ENCODE peak calls at places on chromosomes 13 and 19, in eight cellular contexts. T is mesothelial cell of epicardium, B is T-helper 2 cell, N is SW 1271, S is caudate nucleus, M is AG04449, F is naive B cell, Q is iris pigment epithelial cell. I is an unnamed sample.
A peak's percentile ranks its signal among the peaks of the same experiment; 100 is the strongest.

GRCh38 chr13:41019027-41019487 is at the start of gene ELF1:
- DNase-seq in T (no peak), Q (peak; percentile 61), M (no peak), N (peak; percentile 42), B (peak; percentile 94), S (no peak), F (peak; percentile 81), I (no peak)

GRCh38 chr13:33548065-33548464 is 262.5 kb upstream of the STARD13 start:
- DNase-seq in N (no peak), S (no peak), T (no peak), Q (no peak), B (no peak), F (peak; percentile 59), M (no peak), I (no peak)

GRCh38 chr19:38707512-38708114 is 36.7 kb downstream of the CAPN12 start:
- DNase-seq in S (no peak), F (no peak), M (no peak), Q (peak; percentile 35), T (no peak), B (no peak), N (no peak), I (no peak)

GRCh38 chr13:46492946-46493345 is 60.0 kb upstream of the LRCH1 start:
- DNase-seq in T (no peak), N (peak; percentile 38), F (peak; percentile 21), S (no peak), B (peak; percentile 11), Q (peak; percentile 48), M (no peak), I (no peak)

GRCh38 chr19:31350033-31350692 is 927 bp upstream of the TSHZ3 start:
- DNase-seq in B (no peak), T (peak; percentile 43), S (no peak), Q (no peak), F (no peak), M (no peak), N (peak; percentile 13), I (no peak)

GRCh38 chr19:35249848-35250711 is 1.3 kb downstream of the LSR start:
- DNase-seq in S (no peak), Q (no peak), N (no peak), F (no peak), B (no peak), M (no peak), T (no peak), I (no peak)

GRCh38 chr13:29594310-29594709 is 1.2 kb downstream of the SLC7A1 start:
- DNase-seq in N (peak; percentile 64), B (peak; percentile 58), M (peak; percentile 49), T (no peak), S (no peak), Q (peak; percentile 88), F (no peak), I (no peak)

GRCh38 chr19:11152318-11153062 is 3.1 kb downstream of the SPC24 start:
- DNase-seq in F (no peak), Q (peak; percentile 87), M (no peak), S (no peak), N (no peak), T (no peak), B (no peak), I (no peak)

GRCh38 chr13:97295279-97296182 is 73.4 kb downstream of the MBNL2 start:
- DNase-seq in M (no peak), S (no peak), F (no peak), T (no peak), N (peak; percentile 45), B (no peak), Q (peak; percentile 68), I (no peak)

GRCh38 chr13:28355822-28356371 is 139.0 kb downstream of the FLT1 start:
- DNase-seq in B (peak; percentile 26), F (no peak), Q (peak; percentile 98), N (no peak), M (peak; percentile 89), T (no peak), S (no peak), I (peak; percentile 71)

GRCh38 chr19:21698215-21698614 is 69.2 kb downstream of the ZNF100 start:
- DNase-seq in M (no peak), T (no peak), F (peak; percentile 5), Q (peak; percentile 31), B (peak; percentile 12), N (peak; percentile 26), S (no peak), I (peak; percentile 1)

GRCh38 chr19:11535792-11536595 is 2.7 kb upstream of the CNN1 start:
- DNase-seq in N (peak; percentile 68), T (peak; percentile 87), Q (peak; percentile 86), S (peak; percentile 72), M (no peak), F (peak; percentile 79), B (peak; percentile 85), I (peak; percentile 41)

GRCh38 chr19:7004313-7004931 is 16.8 kb downstream of the MBD3L2B start:
- DNase-seq in N (peak; percentile 58), T (no peak), S (peak; percentile 5), Q (peak; percentile 66), M (no peak), F (no peak), B (peak; percentile 47), I (no peak)

GRCh38 chr19:18526316-18526715 is 4.4 kb upstream of the ELL start:
- DNase-seq in Q (no peak), M (no peak), N (no peak), S (no peak), F (no peak), T (no peak), B (no peak), I (no peak)

GRCh38 chr13:77511552-77511951 is 24.0 kb upstream of the SCEL start:
- DNase-seq in Q (no peak), S (no peak), N (no peak), F (no peak), B (no peak), M (no peak), T (no peak), I (no peak)

GRCh38 chr19:6611441-6611852 is 20.5 kb upstream of the CD70 start:
- DNase-seq in B (no peak), F (no peak), Q (peak; percentile 26), M (no peak), S (no peak), N (no peak), T (no peak), I (no peak)

GRCh38 chr13:38417727-38418126 is 68.1 kb downstream of the UFM1 start:
- DNase-seq in B (peak; percentile 38), S (no peak), T (no peak), F (no peak), M (no peak), N (no peak), Q (peak; percentile 61), I (no peak)

GRCh38 chr19:50311723-50312635 is 17.2 kb downstream of the KCNC3 start:
- DNase-seq in T (peak; percentile 71), Q (no peak), M (no peak), N (peak; percentile 52), S (no peak), B (peak; percentile 29), F (no peak), I (no peak)

GRCh38 chr19:35752746-35753350 is 4.0 kb downstream of the HSPB6 start:
- DNase-seq in M (no peak), T (no peak), F (no peak), Q (no peak), N (no peak), S (no peak), B (no peak), I (no peak)

GRCh38 chr13:99289674-99290337 is 17.4 kb downstream of the GPR183 start:
- DNase-seq in S (no peak), Q (no peak), N (no peak), B (peak; percentile 93), T (no peak), M (no peak), F (no peak), I (no peak)

GRCh38 chr13:32381539-32381938 is 46.4 kb downstream of the N4BP2L1 start:
- DNase-seq in B (peak; percentile 46), T (no peak), Q (peak; percentile 36), S (no peak), F (peak; percentile 18), M (no peak), N (no peak), I (no peak)

GRCh38 chr13:109516196-109516595 is 270.2 kb downstream of the IRS2 start:
- DNase-seq in F (no peak), Q (peak; percentile 54), T (no peak), S (no peak), N (no peak), B (no peak), M (no peak), I (no peak)

GRCh38 chr13:32075150-32075851 is 43.7 kb downstream of the FRY start:
- DNase-seq in Q (no peak), N (no peak), S (no peak), M (no peak), T (no peak), F (no peak), B (no peak), I (no peak)

GRCh38 chr19:2888739-2889224 is 11.9 kb upstream of the ZNF57 start:
- DNase-seq in N (no peak), Q (no peak), S (no peak), F (peak; percentile 61), M (no peak), B (peak; percentile 36), T (no peak), I (no peak)

GRCh38 chr19:2315818-2316353 is 7.9 kb upstream of the LINGO3 start:
- DNase-seq in M (no peak), T (no peak), F (peak; percentile 60), Q (peak; percentile 61), B (no peak), S (peak; percentile 79), N (no peak), I (no peak)

GRCh38 chr19:45615795-45616708 is 14.0 kb upstream of the GPR4 start:
- DNase-seq in Q (peak; percentile 89), B (peak; percentile 86), N (peak; percentile 81), T (peak; percentile 85), F (peak; percentile 41), M (no peak), S (no peak), I (peak; percentile 50)

GRCh38 chr19:6450166-6450565 is 9.4 kb downstream of the SLC25A23 start:
- DNase-seq in T (no peak), S (peak; percentile 22), Q (no peak), B (no peak), M (no peak), N (no peak), F (no peak), I (no peak)

GRCh38 chr19:15297416-15298224 is 34.7 kb downstream of the BRD4 start:
- DNase-seq in S (no peak), Q (peak; percentile 80), N (no peak), F (no peak), M (no peak), B (no peak), T (no peak), I (no peak)

GRCh38 chr19:19477705-19478383 is 37.5 kb downstream of the TSSK6 start:
- DNase-seq in N (no peak), Q (no peak), F (no peak), M (no peak), T (no peak), S (no peak), B (no peak), I (no peak)

GRCh38 chr19:35236638-35237400 is 8.3 kb upstream of the FAM187B start:
- DNase-seq in N (no peak), M (no peak), T (no peak), B (peak; percentile 46), S (no peak), F (no peak), Q (no peak), I (no peak)

GRCh38 chr19:38851622-38852230 is 1.9 kb upstream of the HNRNPL start:
- DNase-seq in M (no peak), N (peak; percentile 80), T (peak; percentile 89), B (peak; percentile 95), Q (peak; percentile 91), S (peak; percentile 85), F (peak; percentile 93), I (no peak)